ENCODE peak calls at places on chromosomes 6 and 20, in nine cellular contexts. M is ovary, R is mucosa of descending colon, W is lower lobe of right lung, Z is heart right ventricle, U is HepG2, V is neural progenitor cell, B is left ventricle myocardium inferior, S is left lung. J is an unnamed sample.

GRCh38 chr20:24097506-24098245 is 109.1 kb upstream of the GGTLC1 start:
- DNase-seq in Z (no peak), W (no peak), U (no peak), R (no peak), M (no peak), S (no peak), B (no peak), V (no peak), J (no peak)

GRCh38 chr6:34027445-34027936 is 118.4 kb downstream of the GRM4 start:
- DNase-seq in M (peak; percentile 42), S (no peak), R (peak; percentile 55), V (peak; percentile 85), B (peak; percentile 25), W (no peak), Z (peak; percentile 9), U (peak; percentile 30), J (peak; percentile 66)

GRCh38 chr6:32045811-32046449 is 7.7 kb downstream of the CYP21A2 start:
- DNase-seq in W (no peak), R (peak; percentile 30), Z (no peak), V (no peak), M (no peak), U (no peak), B (peak; percentile 35), S (no peak), J (peak; percentile 68)

GRCh38 chr20:11387189-11387754 is 530.4 kb upstream of the BTBD3 start:
- DNase-seq in S (no peak), R (no peak), W (no peak), B (no peak), U (no peak), V (no peak), Z (no peak), M (no peak), J (no peak)

GRCh38 chr6:135905604-135906300 is 54.3 kb downstream of the PDE7B start:
- DNase-seq in S (no peak), M (no peak), W (no peak), B (no peak), R (no peak), U (no peak), Z (no peak), V (peak; percentile 16), J (no peak)

GRCh38 chr20:13220857-13221297 is at the start of gene ISM1:
- DNase-seq in R (no peak), M (no peak), W (peak; percentile 48), Z (no peak), B (no peak), V (peak; percentile 60), U (no peak), S (peak; percentile 32), J (peak; percentile 56)

GRCh38 chr20:57603120-57603519 is 17.1 kb downstream of the ZBP1 start:
- DNase-seq in M (no peak), W (no peak), S (no peak), Z (no peak), R (no peak), V (no peak), U (no peak), B (no peak), J (no peak)

GRCh38 chr6:33384581-33385020 is 7.0 kb upstream of the KIFC1 start:
- DNase-seq in V (peak; percentile 23), R (no peak), M (no peak), S (no peak), U (no peak), B (no peak), W (no peak), Z (no peak), J (no peak)

GRCh38 chr20:10114598-10114997 is 79.8 kb downstream of the ANKEF1 start:
- DNase-seq in S (no peak), B (no peak), U (no peak), M (no peak), V (no peak), W (no peak), Z (no peak), R (no peak), J (no peak)

GRCh38 chr6:25959890-25960531 is 2.6 kb upstream of the TRIM38 start:
- DNase-seq in W (no peak), S (no peak), M (no peak), B (no peak), R (no peak), U (no peak), V (no peak), Z (no peak), J (no peak)

GRCh38 chr6:113998811-113999210 is 27.9 kb upstream of the HDAC2 start:
- DNase-seq in U (no peak), W (no peak), V (no peak), S (no peak), B (no peak), R (no peak), M (no peak), Z (no peak), J (no peak)

GRCh38 chr6:25173951-25174474 is 105.2 kb upstream of the CARMIL1 start:
- DNase-seq in S (no peak), M (no peak), W (no peak), R (no peak), U (peak; percentile 60), V (no peak), Z (no peak), B (no peak), J (no peak)

GRCh38 chr6:37323568-37323967 is 30.2 kb upstream of the RNF8 start:
- DNase-seq in W (no peak), B (no peak), M (no peak), U (no peak), R (no peak), S (no peak), V (no peak), Z (no peak), J (no peak)

GRCh38 chr6:118509009-118509617 is 39.0 kb upstream of the PLN start:
- DNase-seq in Z (peak; percentile 43), S (no peak), U (peak; percentile 26), R (no peak), V (peak; percentile 25), W (no peak), B (no peak), M (no peak), J (no peak)

GRCh38 chr6:138226701-138227315 is 8.5 kb upstream of the PBOV1 start:
- DNase-seq in V (no peak), W (no peak), S (no peak), U (no peak), B (no peak), Z (no peak), M (no peak), R (no peak), J (no peak)

GRCh38 chr6:105035299-105035698 is 78.4 kb downstream of the LIN28B start:
- DNase-seq in B (no peak), W (no peak), V (peak; percentile 63), M (no peak), Z (no peak), U (peak; percentile 58), S (no peak), R (no peak), J (no peak)

GRCh38 chr6:84422380-84422968 is 195.0 kb upstream of the CEP162 start:
- DNase-seq in W (peak; percentile 48), S (no peak), R (peak; percentile 36), U (peak; percentile 16), B (peak; percentile 46), M (peak; percentile 13), V (peak; percentile 81), Z (peak; percentile 15), J (peak; percentile 63)

GRCh38 chr6:124783344-124783743 is 178.9 kb upstream of the RNF217 start:
- DNase-seq in S (no peak), W (no peak), U (no peak), B (no peak), Z (no peak), V (no peak), R (no peak), M (no peak), J (no peak)
- H3K36me3 ChIP-seq in S (no peaks in the 10 kb centered on the region), W (no peaks in the 10 kb centered on the region), U (no peaks in the 10 kb centered on the region), B (no peaks in the 10 kb centered on the region), Z (no peaks in the 10 kb centered on the region), V (no peaks in the 10 kb centered on the region), R (no peaks in the 10 kb centered on the region), M (no peaks in the 10 kb centered on the region), J (peaks cover 17% of the 10 kb centered on the region)

DNA sequence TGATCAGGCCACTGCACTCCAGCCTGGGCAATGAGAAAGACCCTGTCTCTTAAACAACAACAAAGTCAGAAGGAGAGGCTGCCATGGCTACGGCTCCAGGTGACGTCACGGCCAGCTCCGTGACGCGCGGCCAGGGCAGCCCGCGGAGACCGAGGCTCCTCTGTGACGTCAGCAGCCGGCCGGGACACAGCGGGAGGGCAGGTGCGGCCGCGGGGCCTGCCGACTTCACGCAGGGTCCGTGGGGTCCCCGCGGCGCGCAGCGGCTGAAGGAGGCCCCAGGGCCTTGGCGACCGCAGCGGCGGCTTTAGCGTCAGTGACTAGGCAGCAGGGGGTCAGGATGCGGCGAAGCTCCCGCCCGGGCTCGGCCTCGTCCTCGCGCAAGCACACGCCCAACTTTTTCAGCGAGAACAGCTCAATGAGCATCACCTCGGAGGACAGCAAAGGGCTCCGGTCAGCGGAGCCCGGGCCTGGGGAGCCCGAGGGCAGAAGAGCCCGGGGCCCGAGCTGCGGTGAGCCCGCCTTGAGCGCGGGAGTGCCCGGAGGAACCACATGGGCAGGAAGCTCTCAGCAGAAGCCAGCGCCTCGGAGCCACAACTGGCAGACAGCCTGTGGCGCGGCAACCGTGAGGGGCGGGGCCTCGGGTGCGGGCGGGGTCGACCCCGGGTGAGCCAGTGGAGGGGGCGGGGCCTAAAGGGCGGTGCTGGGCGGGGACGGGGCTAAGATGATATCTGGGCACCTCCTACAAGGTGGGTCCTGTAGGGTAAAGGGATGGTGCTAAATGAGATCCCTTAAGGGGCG is at the start of gene SPAG4:
- DNase-seq in M (peak; percentile 88), S (peak; percentile 74), Z (peak; percentile 99), W (peak; percentile 100), R (peak; percentile 100), V (no peak), U (no peak), B (peak; percentile 99), J (peak; percentile 99)
- TF ChIP-seq CTCF in M (peak; percentile 14), S (no peak), Z (no peak), W (no peak), R (no peak), V (no peak), U (peak; percentile 10), B (no peak), J (no peak)

GRCh38 chr6:10404107-10404798 is 10.6 kb downstream of the TFAP2A start:
- DNase-seq in V (peak; percentile 99), W (peak; percentile 96), B (peak; percentile 81), M (peak; percentile 87), Z (peak; percentile 83), R (peak; percentile 96), U (no peak), S (peak; percentile 92), J (peak; percentile 93)
- H3K36me3 ChIP-seq in V (no peaks in the 10 kb centered on the region), W (no peaks in the 10 kb centered on the region), B (no peaks in the 10 kb centered on the region), M (no peaks in the 10 kb centered on the region), Z (no peaks in the 10 kb centered on the region), R (no peaks in the 10 kb centered on the region), U (no peaks in the 10 kb centered on the region), S (no peaks in the 10 kb centered on the region), J (no peaks in the 10 kb centered on the region)

DNA sequence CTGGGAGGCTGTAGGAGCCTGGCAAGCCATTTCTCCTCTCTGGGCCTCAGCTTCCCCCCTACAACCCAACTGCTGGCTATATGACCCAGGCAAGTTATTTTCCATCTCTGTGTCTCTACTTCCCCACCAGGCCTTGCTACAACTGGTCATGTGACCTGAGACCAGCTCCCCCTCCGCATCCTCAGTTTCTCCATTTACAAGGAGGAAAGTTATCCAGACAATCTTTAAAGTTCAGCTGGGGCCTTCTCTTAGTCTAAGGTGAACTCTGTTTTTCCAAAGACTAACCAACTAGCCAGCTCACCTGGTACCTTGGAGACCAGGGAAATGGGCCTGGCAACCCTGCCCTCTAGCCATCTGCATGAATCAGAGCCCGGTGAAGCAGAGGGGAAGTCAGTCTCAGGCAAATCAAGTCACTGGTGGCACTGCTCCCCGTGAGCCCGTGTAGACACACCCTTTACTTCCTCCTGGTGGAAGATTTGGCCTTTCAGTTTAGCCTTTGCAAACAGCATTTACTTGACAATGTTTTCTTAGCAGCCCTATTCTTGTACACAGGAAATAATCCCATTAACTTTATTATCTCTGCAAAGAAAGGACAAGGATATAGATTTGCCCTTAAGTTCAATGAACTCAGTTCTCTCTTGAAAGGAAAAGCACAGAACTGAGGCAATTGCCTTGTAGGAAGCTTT is 157.7 kb downstream of the VEGFA start:
- DNase-seq in M (no peak), S (no peak), V (no peak), W (peak; percentile 42), Z (no peak), U (no peak), B (peak; percentile 4), R (peak; percentile 71), J (no peak)
- TF ChIP-seq CTCF in M (no peak), S (no peak), V (no peak), W (no peak), Z (no peak), U (no peak), B (no peak), R (no peak), J (no peak)